ENCODE peak calls at places on chromosomes 6 and 20, in nine cellular contexts. J is fibroblast of lung, O is hepatocyte, K is HCT116, L is astrocyte of the spinal cord, E is PC-9, N is GM23338, I is IMR-90, A is brain microvascular endothelial cell. U is an unnamed sample.
A peak's percentile ranks its signal among the peaks of the same experiment; 100 is the strongest.

GRCh38 chr6:10412165-10412947 is 2.5 kb downstream of the TFAP2A start:
- DNase-seq in N (peak; percentile 91), E (peak; percentile 79), A (peak; percentile 46), I (peak; percentile 75), O (peak; percentile 81), L (peak; percentile 46), K (no peak), J (peak; percentile 27), U (no peak)

GRCh38 chr6:13177617-13178506 is 150.5 kb downstream of the TBC1D7 start:
- DNase-seq in L (no peak), E (no peak), O (no peak), J (no peak), N (no peak), I (no peak), K (no peak), A (no peak), U (no peak)

GRCh38 chr20:58668901-58669286 is 17.8 kb downstream of the STX16 start:
- DNase-seq in A (no peak), L (no peak), J (no peak), O (no peak), N (no peak), K (no peak), E (no peak), I (no peak), U (no peak)

GRCh38 chr20:53643031-53643832 is 49.6 kb upstream of the ZNF217 start:
- DNase-seq in K (peak; percentile 57), I (peak; percentile 80), O (peak; percentile 63), E (peak; percentile 73), J (peak; percentile 88), N (no peak), A (peak; percentile 77), L (peak; percentile 83), U (no peak)

GRCh38 chr6:100105919-100106318 is 111.9 kb upstream of the MCHR2 start:
- DNase-seq in N (no peak), E (no peak), A (no peak), I (no peak), L (no peak), O (no peak), J (no peak), K (no peak), U (no peak)

GRCh38 chr20:2123720-2124119 is 22.1 kb downstream of the STK35 start:
- DNase-seq in L (no peak), O (no peak), I (no peak), N (no peak), E (no peak), A (no peak), J (no peak), K (no peak), U (no peak)

GRCh38 chr6:89681983-89682564 is 43.5 kb upstream of the LYRM2 start:
- DNase-seq in I (no peak), N (no peak), K (no peak), O (no peak), J (no peak), A (no peak), E (no peak), L (no peak), U (no peak)

GRCh38 chr6:170091639-170092579 is 199.0 kb downstream of the DLL1 start:
- DNase-seq in O (no peak), A (no peak), I (no peak), J (no peak), N (no peak), K (no peak), E (no peak), L (no peak), U (no peak)

GRCh38 chr6:165846123-165846966 is 183.3 kb upstream of the PDE10A start:
- DNase-seq in A (no peak), K (no peak), E (no peak), J (no peak), N (no peak), I (peak; percentile 8), O (no peak), L (no peak), U (no peak)

GRCh38 chr6:165845488-165845887 is 182.4 kb upstream of the PDE10A start:
- DNase-seq in E (no peak), J (no peak), N (no peak), L (no peak), A (no peak), O (no peak), K (no peak), I (peak; percentile 29), U (no peak)

GRCh38 chr6:165848099-165848461 is 185.0 kb upstream of the PDE10A start:
- DNase-seq in K (no peak), O (no peak), J (no peak), L (no peak), N (peak; percentile 66), I (no peak), E (no peak), A (no peak), U (no peak)

GRCh38 chr6:165849539-165850430 is 186.7 kb upstream of the PDE10A start:
- DNase-seq in A (no peak), O (no peak), E (no peak), N (no peak), K (no peak), L (no peak), J (no peak), I (no peak), U (no peak)

DNA sequence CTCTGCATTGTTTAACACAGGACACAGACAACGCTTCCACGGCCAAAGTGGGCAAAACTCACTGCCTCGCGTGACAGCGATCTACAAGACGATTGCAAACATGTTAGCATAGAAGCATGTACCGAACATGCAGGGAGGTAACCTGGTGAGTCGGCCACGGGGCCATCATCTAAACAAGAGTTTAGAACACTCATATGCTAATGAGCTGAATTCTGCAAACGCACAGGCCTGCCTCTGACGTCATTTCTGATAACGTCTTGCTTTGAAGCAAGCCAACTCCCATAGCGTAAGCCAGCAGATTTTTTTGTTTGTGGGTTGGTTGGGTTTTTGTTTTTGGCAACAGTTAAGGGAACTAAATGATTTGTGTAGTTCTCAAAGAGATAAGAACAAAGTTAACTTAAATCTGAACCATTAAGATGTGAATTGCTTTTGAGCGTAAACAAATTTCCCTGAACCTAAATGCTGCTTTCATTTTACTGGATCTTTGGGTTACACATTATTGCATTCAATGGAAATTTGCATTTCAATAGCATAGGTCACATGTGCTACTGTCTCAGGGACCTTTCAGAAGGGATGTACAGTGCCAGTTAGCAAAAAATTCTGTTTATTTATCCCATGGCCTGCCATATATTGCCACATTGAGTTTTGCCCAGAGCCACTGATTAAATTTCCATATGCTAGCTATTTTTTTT is 184.5 kb upstream of the PDE10A start:
- DNase-seq in N (no peak), I (peak; percentile 89), L (peak; percentile 12), O (peak; percentile 51), J (peak; percentile 60), K (no peak), E (no peak), A (no peak), U (no peak)
- H3K4me3 ChIP-seq in N (no peak overlapping the region), I (no peak overlapping the region), L (no peak overlapping the region), O (no peak overlapping the region), J (no peak overlapping the region), K (no peak overlapping the region), E (no peak overlapping the region), A (no peak overlapping the region), U (no peak overlapping the region)

GRCh38 chr6:27726620-27727023 is 185.6 kb downstream of the OR2B2 start:
- DNase-seq in E (no peak), O (no peak), I (peak; percentile 0), N (peak; percentile 73), K (peak; percentile 44), A (peak; percentile 60), L (no peak), J (peak; percentile 12), U (no peak)

GRCh38 chr6:27720607-27721580 is 191.3 kb downstream of the OR2B2 start:
- DNase-seq in L (peak; percentile 65), O (peak; percentile 18), E (peak; percentile 57), A (peak; percentile 86), N (peak; percentile 80), I (peak; percentile 24), K (peak; percentile 87), J (peak; percentile 60), U (no peak)
- H3K4me3 ChIP-seq in L (peak overlapping the region; percentile 16), O (peak overlapping the region; percentile 3), E (peak overlapping the region; percentile 49), A (peak overlapping the region; percentile 42), N (peak overlapping the region; percentile 60), I (no peak overlapping the region), K (peak overlapping the region; percentile 32), J (peak overlapping the region; percentile 24), U (no peak overlapping the region)

DNA sequence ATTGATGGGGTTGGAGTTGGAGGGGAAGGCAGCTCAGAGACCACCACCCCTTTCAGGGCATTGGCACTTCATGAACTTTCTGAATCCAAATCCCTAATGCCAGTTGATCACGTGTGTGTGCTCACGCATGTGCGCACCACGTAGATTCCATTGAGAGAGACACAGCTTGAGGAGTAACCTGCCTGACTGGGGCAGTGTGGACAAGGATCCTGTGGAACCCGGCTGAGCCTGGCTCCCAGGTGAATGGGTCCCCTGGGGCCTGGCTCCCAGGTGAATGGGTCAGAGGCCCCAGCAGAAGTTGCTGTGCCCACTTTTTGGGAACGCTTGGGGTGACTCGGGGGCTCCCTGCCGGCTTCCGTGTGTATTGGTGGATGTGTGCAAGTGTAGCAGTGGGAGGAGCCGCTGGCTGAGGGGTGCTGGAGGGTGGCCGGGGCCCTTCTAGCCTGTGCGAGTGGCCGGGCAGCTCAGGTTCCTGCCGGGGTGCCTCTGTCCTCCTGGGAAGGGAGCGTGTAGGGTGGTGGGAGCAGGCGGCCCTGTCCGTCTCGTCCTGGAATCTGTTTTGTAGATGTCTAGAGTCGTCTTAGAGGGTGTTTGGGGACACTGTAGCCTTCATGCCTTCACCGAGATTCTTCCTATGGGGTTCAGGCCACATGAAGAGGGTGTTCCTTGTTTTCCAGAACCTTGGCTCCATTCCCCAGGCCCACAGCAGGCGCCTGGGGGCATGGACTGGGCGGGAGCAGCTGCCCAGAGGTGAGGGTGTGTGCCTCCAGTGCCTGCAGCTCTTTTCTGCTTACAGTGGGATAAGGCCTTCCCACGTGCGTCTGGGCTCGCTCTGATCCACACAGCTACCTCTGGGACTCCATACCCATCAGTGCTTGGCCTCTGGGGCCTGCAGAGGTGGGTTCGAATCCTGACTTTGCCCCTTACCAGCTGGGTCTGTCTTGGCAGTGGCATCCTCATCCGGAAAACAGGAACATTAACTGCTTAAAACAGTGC is 3.2 kb downstream of the RBM38 start:
- DNase-seq in N (no peak), A (no peak), L (no peak), O (no peak), I (no peak), E (no peak), K (no peak), J (no peak), U (no peak)
- H3K4me3 ChIP-seq in N (no peak overlapping the region), A (no peak overlapping the region), L (no peak overlapping the region), O (no peak overlapping the region), I (no peak overlapping the region), E (no peak overlapping the region), K (no peak overlapping the region), J (no peak overlapping the region), U (peak overlapping the region; percentile 6)

GRCh38 chr6:125923371-125923877 is 33.1 kb upstream of the HINT3 start:
- DNase-seq in E (no peak), K (no peak), N (no peak), L (no peak), O (no peak), A (no peak), I (no peak), J (no peak), U (no peak)

GRCh38 chr6:125924697-125925358 is 31.7 kb upstream of the HINT3 start:
- DNase-seq in E (no peak), K (no peak), L (no peak), O (no peak), A (no peak), I (no peak), J (no peak), N (no peak), U (no peak)

GRCh38 chr6:125926711-125927110 is 29.9 kb upstream of the HINT3 start:
- DNase-seq in O (no peak), J (no peak), I (peak; percentile 55), K (no peak), E (no peak), N (no peak), A (no peak), L (no peak), U (no peak)

GRCh38 chr6:125922322-125922860 is 34.2 kb upstream of the HINT3 start:
- DNase-seq in N (no peak), A (no peak), O (no peak), J (no peak), L (no peak), K (no peak), I (no peak), E (no peak), U (no peak)

GRCh38 chr6:125924169-125924568 is 32.4 kb upstream of the HINT3 start:
- DNase-seq in A (no peak), K (no peak), N (no peak), I (no peak), E (peak; percentile 34), L (no peak), J (no peak), O (no peak), U (no peak)
- H3K4me3 ChIP-seq in A (no peak overlapping the region), K (no peak overlapping the region), N (no peak overlapping the region), I (no peak overlapping the region), E (no peak overlapping the region), L (no peak overlapping the region), J (no peak overlapping the region), O (no peak overlapping the region), U (no peak overlapping the region)

U was measured in vagina.